ENCODE peak calls at places on chromosomes 3 and 15, in five cellular contexts. C is OCI-LY7, X is tibial nerve, L is suprapubic skin, R is aorta. A is an unnamed sample.

GRCh38 chr15:33547876-33548275 is 237.1 kb downstream of the RYR3 start:
- DNase-seq in C (peak), X (no peak), L (no peak), R (peak), A (no peak)

GRCh38 chr3:154018100-154018696 is 103.0 kb upstream of the ARHGEF26 start:
- DNase-seq in C (peak), X (no peak), L (no peak), R (no peak), A (no peak)

GRCh38 chr3:170425491-170426239 is 7.0 kb downstream of the CLDN11 start:
- DNase-seq in C (no peak), X (no peak), L (no peak), R (no peak), A (no peak)

GRCh38 chr3:9780920-9781319 is 11.2 kb upstream of the CAMK1 start:
- DNase-seq in C (peak), X (no peak), L (no peak), R (no peak), A (no peak)

GRCh38 chr3:121834079-121834730 is 655 bp downstream of the IQCB1 start:
- DNase-seq in C (peak), X (no peak), L (no peak), R (no peak), A (no peak)

GRCh38 chr3:187987162-187987561 is 166.8 kb upstream of the LPP start:
- DNase-seq in C (no peak), X (no peak), L (no peak), R (no peak), A (no peak)

GRCh38 chr3:22156868-22157267 is 405.9 kb upstream of the ZNF385D start:
- DNase-seq in C (no peak), X (no peak), L (no peak), R (no peak), A (no peak)

GRCh38 chr3:155070932-155071387 is 9.2 kb upstream of the MME start:
- DNase-seq in C (no peak), X (no peak), L (peak), R (no peak), A (no peak)

GRCh38 chr15:88389120-88389519 is 78.1 kb downstream of the MRPL46 start:
- DNase-seq in C (no peak), X (no peak), L (no peak), R (no peak), A (no peak)

GRCh38 chr15:101612676-101613075 is 39.5 kb downstream of the TM2D3 start:
- DNase-seq in C (no peak), X (no peak), L (no peak), R (peak), A (no peak)

GRCh38 chr3:197950661-197951029 is 655 bp downstream of the RPL35A start:
- DNase-seq in C (no peak), X (no peak), L (no peak), R (no peak), A (no peak)

DNA sequence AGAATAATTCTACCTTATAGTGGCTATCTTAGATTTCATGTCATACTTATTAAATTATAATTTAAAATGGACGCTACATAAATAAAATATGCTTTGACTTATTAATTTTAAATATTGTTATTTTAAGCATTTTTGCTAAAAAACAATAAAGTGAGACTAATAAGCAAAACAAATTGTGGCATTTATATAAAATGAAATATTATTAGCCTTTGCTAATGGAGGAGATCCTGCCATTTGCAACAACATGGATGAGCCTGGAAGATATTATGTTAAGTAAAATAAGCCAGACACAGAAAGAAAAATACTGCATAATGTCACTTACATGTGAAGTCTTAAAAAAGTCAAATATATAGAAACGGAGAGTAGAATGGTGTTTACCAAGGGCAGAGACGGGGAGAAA is 54.8 kb upstream of the PIK3R4 start:
- DNase-seq in C (no peak), X (no peak), L (no peak), R (no peak), A (no peak)
- H3K27ac ChIP-seq in C (no peak), X (no peak), L (no peak), R (no peak), A (no peak)

GRCh38 chr3:48555231-48555948 is 1.2 kb downstream of the PFKFB4 start:
- DNase-seq in C (no peak), X (no peak), L (no peak), R (no peak), A (no peak)
- H3K4me3 ChIP-seq in C (peak), X (no peak), L (no peak), R (no peak), A (no peak)

GRCh38 chr3:24318668-24319287 is 175.9 kb downstream of the THRB start:
- DNase-seq in C (no peak), X (no peak), L (no peak), R (no peak), A (no peak)
- H3K27ac ChIP-seq in C (no peak), X (no peak), L (no peak), R (no peak), A (no peak)

GRCh38 chr3:127001486-127002194 is 18.7 kb downstream of the PLXNA1 start:
- DNase-seq in C (no peak), X (no peak), L (no peak), R (no peak), A (no peak)
- H3K4me3 ChIP-seq in C (no peak), X (peak), L (peak), R (no peak), A (no peak)

GRCh38 chr15:68387288-68388143 is 44.4 kb downstream of the ITGA11 start:
- DNase-seq in C (no peak), X (no peak), L (peak), R (peak), A (peak)

GRCh38 chr15:68391084-68391483 is 40.9 kb downstream of the ITGA11 start:
- DNase-seq in C (no peak), X (no peak), L (peak), R (no peak), A (no peak)

GRCh38 chr15:68386587-68387287 is 45.2 kb downstream of the ITGA11 start:
- DNase-seq in C (no peak), X (no peak), L (peak), R (peak), A (peak)

GRCh38 chr15:68389936-68390790 is 41.8 kb downstream of the ITGA11 start:
- DNase-seq in C (no peak), X (no peak), L (peak), R (peak), A (peak)

GRCh38 chr15:68389041-68389930 is 42.7 kb downstream of the ITGA11 start:
- DNase-seq in C (no peak), X (no peak), L (peak), R (peak), A (peak)
- H3K27ac ChIP-seq in C (no peak), X (no peak), L (no peak), R (no peak), A (no peak)

GRCh38 chr3:52024765-52025452 is 29.2 kb upstream of the RPL29 start:
- DNase-seq in C (no peak), X (no peak), L (no peak), R (no peak), A (no peak)
- H3K4me3 ChIP-seq in C (no peak), X (no peak), L (no peak), R (no peak), A (no peak)

GRCh38 chr3:13886593-13887129 is 6.8 kb upstream of the WNT7A start:
- DNase-seq in C (no peak), X (no peak), L (no peak), R (no peak), A (peak)
- H3K27ac ChIP-seq in C (no peak), X (no peak), L (no peak), R (no peak), A (no peak)

GRCh38 chr15:74311734-74312444 is 55.6 kb downstream of the CYP11A1 start:
- DNase-seq in C (no peak), X (no peak), L (no peak), R (no peak), A (no peak)
- H3K4me3 ChIP-seq in C (no peak), X (no peak), L (no peak), R (no peak), A (no peak)

DNA sequence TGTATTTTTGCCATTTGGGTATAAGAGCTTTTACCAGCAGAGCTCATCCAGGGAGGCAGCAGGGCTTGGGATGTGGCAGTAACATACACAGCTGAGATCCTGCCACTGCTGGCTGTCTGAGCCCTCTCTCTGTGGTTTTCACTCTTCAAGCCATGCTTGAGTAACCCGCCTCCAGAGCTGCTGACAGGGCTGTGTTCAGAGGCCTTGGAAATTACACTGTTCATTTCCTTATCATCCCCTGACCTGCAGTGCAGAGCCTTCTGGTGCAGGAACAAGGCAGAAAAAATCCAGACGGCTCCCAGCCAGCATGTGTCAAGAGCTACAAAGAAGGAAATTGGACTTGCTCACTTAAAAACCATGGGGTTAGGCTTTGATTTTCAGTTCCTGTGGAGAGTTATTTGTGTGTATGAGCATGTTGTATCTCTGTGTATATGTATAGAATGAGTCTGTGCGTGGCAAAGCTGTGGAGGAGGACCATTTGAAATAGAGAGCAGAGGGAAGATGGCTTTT is 47.0 kb downstream of the ZNF609 start:
- DNase-seq in C (peak), X (peak), L (peak), R (no peak), A (peak)
- H3K27ac ChIP-seq in C (peak), X (peak), L (no peak), R (peak), A (peak)

A was measured in right atrium auricular region.